ENCODE peak calls at places on chromosomes 7 and 10, in eight cellular contexts. One of them, this sample, is unnamed. For H3K4me1, the result is how much of the 10 kb centered on the place peaks cover.

GRCh38 chr7:100682228-100682741 is 8.7 kb downstream of the GNB2 start:
- DNase-seq in stomach: no peak
- DNase-seq in adrenal gland: peak
- DNase-seq in naive thymus-derived CD4-positive, alpha-beta T cell: no peak
- DNase-seq in gastrocnemius medialis: no peak
- DNase-seq in mucosa of descending colon: peak
- DNase-seq in thoracic aorta: no peak
- DNase-seq in uterus: peak
- DNase-seq in this sample: no peak

GRCh38 chr7:98702021-98702420 is 84.9 kb downstream of the NPTX2 start:
- DNase-seq in stomach: no peak
- DNase-seq in adrenal gland: no peak
- DNase-seq in naive thymus-derived CD4-positive, alpha-beta T cell: no peak
- DNase-seq in gastrocnemius medialis: no peak
- DNase-seq in mucosa of descending colon: no peak
- DNase-seq in thoracic aorta: no peak
- DNase-seq in uterus: no peak
- DNase-seq in this sample: no peak

GRCh38 chr7:74190259-74190658 is 16.1 kb downstream of the EIF4H start:
- DNase-seq in stomach: no peak
- DNase-seq in adrenal gland: no peak
- DNase-seq in naive thymus-derived CD4-positive, alpha-beta T cell: no peak
- DNase-seq in gastrocnemius medialis: no peak
- DNase-seq in mucosa of descending colon: no peak
- DNase-seq in thoracic aorta: no peak
- DNase-seq in uterus: no peak
- DNase-seq in this sample: no peak

GRCh38 chr10:62224606-62225005 is 44.0 kb downstream of the RTKN2 start:
- DNase-seq in stomach: no peak
- DNase-seq in adrenal gland: no peak
- DNase-seq in naive thymus-derived CD4-positive, alpha-beta T cell: no peak
- DNase-seq in gastrocnemius medialis: no peak
- DNase-seq in mucosa of descending colon: no peak
- DNase-seq in thoracic aorta: no peak
- DNase-seq in uterus: no peak
- DNase-seq in this sample: peak

GRCh38 chr10:24952146-24952700 is at the start of gene PRTFDC1:
- DNase-seq in stomach: peak
- DNase-seq in adrenal gland: peak
- DNase-seq in naive thymus-derived CD4-positive, alpha-beta T cell: peak
- DNase-seq in gastrocnemius medialis: no peak
- DNase-seq in mucosa of descending colon: peak
- DNase-seq in thoracic aorta: no peak
- DNase-seq in uterus: peak
- DNase-seq in this sample: no peak

GRCh38 chr7:30048582-30048981 is 20.4 kb downstream of the PLEKHA8 start:
- DNase-seq in stomach: no peak
- DNase-seq in adrenal gland: no peak
- DNase-seq in naive thymus-derived CD4-positive, alpha-beta T cell: no peak
- DNase-seq in gastrocnemius medialis: no peak
- DNase-seq in mucosa of descending colon: no peak
- DNase-seq in thoracic aorta: no peak
- DNase-seq in uterus: no peak
- DNase-seq in this sample: no peak

GRCh38 chr10:5937016-5937415 is 40.3 kb downstream of the IL15RA start:
- DNase-seq in stomach: no peak
- DNase-seq in adrenal gland: no peak
- DNase-seq in naive thymus-derived CD4-positive, alpha-beta T cell: no peak
- DNase-seq in gastrocnemius medialis: no peak
- DNase-seq in mucosa of descending colon: no peak
- DNase-seq in thoracic aorta: no peak
- DNase-seq in uterus: no peak
- DNase-seq in this sample: no peak

GRCh38 chr7:64494912-64495461 is 67.9 kb downstream of the ZNF680 start:
- DNase-seq in stomach: no peak
- DNase-seq in adrenal gland: no peak
- DNase-seq in naive thymus-derived CD4-positive, alpha-beta T cell: no peak
- DNase-seq in gastrocnemius medialis: no peak
- DNase-seq in mucosa of descending colon: no peak
- DNase-seq in thoracic aorta: no peak
- DNase-seq in uterus: no peak
- DNase-seq in this sample: no peak

GRCh38 chr7:135617781-135618180 is 44.5 kb upstream of the STMP1 start:
- DNase-seq in stomach: no peak
- DNase-seq in adrenal gland: no peak
- DNase-seq in naive thymus-derived CD4-positive, alpha-beta T cell: no peak
- DNase-seq in gastrocnemius medialis: no peak
- DNase-seq in mucosa of descending colon: no peak
- DNase-seq in thoracic aorta: no peak
- DNase-seq in uterus: no peak
- DNase-seq in this sample: no peak

GRCh38 chr7:29453022-29453421 is 110.6 kb upstream of the PRR15 start:
- DNase-seq in stomach: no peak
- DNase-seq in adrenal gland: no peak
- DNase-seq in naive thymus-derived CD4-positive, alpha-beta T cell: no peak
- DNase-seq in gastrocnemius medialis: no peak
- DNase-seq in mucosa of descending colon: no peak
- DNase-seq in thoracic aorta: no peak
- DNase-seq in uterus: no peak
- DNase-seq in this sample: no peak

GRCh38 chr7:873367-874002 is 2.9 kb upstream of the GET4 start:
- DNase-seq in stomach: peak
- DNase-seq in adrenal gland: peak
- DNase-seq in naive thymus-derived CD4-positive, alpha-beta T cell: peak
- DNase-seq in gastrocnemius medialis: peak
- DNase-seq in mucosa of descending colon: peak
- DNase-seq in thoracic aorta: peak
- DNase-seq in uterus: peak
- DNase-seq in this sample: peak

GRCh38 chr7:37594602-37595001 is 89.0 kb upstream of the GPR141 start:
- DNase-seq in stomach: no peak
- DNase-seq in adrenal gland: no peak
- DNase-seq in naive thymus-derived CD4-positive, alpha-beta T cell: no peak
- DNase-seq in gastrocnemius medialis: no peak
- DNase-seq in mucosa of descending colon: no peak
- DNase-seq in thoracic aorta: no peak
- DNase-seq in uterus: no peak
- DNase-seq in this sample: no peak
- H3K4me1 ChIP-seq in stomach: under half
- H3K4me1 ChIP-seq in adrenal gland: under half
- H3K4me1 ChIP-seq in naive thymus-derived CD4-positive, alpha-beta T cell: under half
- H3K4me1 ChIP-seq in gastrocnemius medialis: under half
- H3K4me1 ChIP-seq in mucosa of descending colon: under half
- H3K4me1 ChIP-seq in thoracic aorta: under half
- H3K4me1 ChIP-seq in uterus: under half
- H3K4me1 ChIP-seq in this sample: under half

DNA sequence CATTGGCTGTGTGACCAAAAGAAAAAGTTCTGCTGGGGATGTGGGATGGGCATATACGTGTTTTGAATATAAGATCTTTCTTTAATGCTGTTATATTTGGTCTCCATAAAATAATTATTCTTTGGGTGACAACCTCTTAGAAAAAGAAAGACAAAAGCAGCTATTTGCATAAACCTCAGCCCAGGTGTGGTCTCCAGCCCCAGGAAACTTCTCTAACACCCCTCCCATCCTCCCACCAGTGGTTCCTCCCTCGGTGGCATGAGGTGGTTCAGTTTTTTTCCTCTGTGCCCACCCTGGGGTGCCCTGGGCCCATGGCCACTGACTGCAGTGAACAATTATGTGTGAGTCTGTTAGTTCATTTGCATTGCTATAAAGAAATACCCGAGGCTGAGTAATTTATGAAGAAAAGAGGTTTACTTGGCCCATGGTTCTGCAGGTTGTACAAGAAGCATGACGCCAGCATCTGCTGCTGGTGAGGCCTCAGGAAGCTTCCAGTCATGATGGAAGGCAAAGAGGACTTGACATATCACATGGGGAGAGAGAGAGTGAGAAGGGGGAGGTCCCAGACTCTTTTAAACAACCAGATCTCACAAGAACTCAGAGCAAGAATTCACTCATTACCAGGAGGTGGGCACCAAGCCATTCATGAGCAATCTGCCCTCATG is 165.9 kb downstream of the CUX1 start:
- DNase-seq in stomach: no peak
- DNase-seq in adrenal gland: no peak
- DNase-seq in naive thymus-derived CD4-positive, alpha-beta T cell: no peak
- DNase-seq in gastrocnemius medialis: no peak
- DNase-seq in mucosa of descending colon: no peak
- DNase-seq in thoracic aorta: no peak
- DNase-seq in uterus: no peak
- DNase-seq in this sample: no peak
- H3K4me1 ChIP-seq in stomach: under half
- H3K4me1 ChIP-seq in adrenal gland: under half
- H3K4me1 ChIP-seq in naive thymus-derived CD4-positive, alpha-beta T cell: under half
- H3K4me1 ChIP-seq in gastrocnemius medialis: under half
- H3K4me1 ChIP-seq in mucosa of descending colon: under half
- H3K4me1 ChIP-seq in thoracic aorta: under half
- H3K4me1 ChIP-seq in uterus: under half
- H3K4me1 ChIP-seq in this sample: under half

GRCh38 chr7:44258865-44259546 is 58.2 kb downstream of the YKT6 start:
- DNase-seq in stomach: no peak
- DNase-seq in adrenal gland: no peak
- DNase-seq in naive thymus-derived CD4-positive, alpha-beta T cell: no peak
- DNase-seq in gastrocnemius medialis: peak
- DNase-seq in mucosa of descending colon: no peak
- DNase-seq in thoracic aorta: no peak
- DNase-seq in uterus: no peak
- DNase-seq in this sample: no peak

GRCh38 chr7:44257618-44258422 is 57.0 kb downstream of the YKT6 start:
- DNase-seq in stomach: peak
- DNase-seq in adrenal gland: peak
- DNase-seq in naive thymus-derived CD4-positive, alpha-beta T cell: peak
- DNase-seq in gastrocnemius medialis: peak
- DNase-seq in mucosa of descending colon: peak
- DNase-seq in thoracic aorta: peak
- DNase-seq in uterus: peak
- DNase-seq in this sample: peak

GRCh38 chr7:44256459-44256858 is 55.7 kb downstream of the YKT6 start:
- DNase-seq in stomach: no peak
- DNase-seq in adrenal gland: no peak
- DNase-seq in naive thymus-derived CD4-positive, alpha-beta T cell: no peak
- DNase-seq in gastrocnemius medialis: no peak
- DNase-seq in mucosa of descending colon: no peak
- DNase-seq in thoracic aorta: no peak
- DNase-seq in uterus: no peak
- DNase-seq in this sample: no peak

GRCh38 chr7:44258423-44258760 is 57.6 kb downstream of the YKT6 start:
- DNase-seq in stomach: no peak
- DNase-seq in adrenal gland: no peak
- DNase-seq in naive thymus-derived CD4-positive, alpha-beta T cell: no peak
- DNase-seq in gastrocnemius medialis: no peak
- DNase-seq in mucosa of descending colon: no peak
- DNase-seq in thoracic aorta: no peak
- DNase-seq in uterus: no peak
- DNase-seq in this sample: no peak

GRCh38 chr7:44257213-44257612 is 56.4 kb downstream of the YKT6 start:
- DNase-seq in stomach: no peak
- DNase-seq in adrenal gland: no peak
- DNase-seq in naive thymus-derived CD4-positive, alpha-beta T cell: no peak
- DNase-seq in gastrocnemius medialis: no peak
- DNase-seq in mucosa of descending colon: no peak
- DNase-seq in thoracic aorta: no peak
- DNase-seq in uterus: no peak
- DNase-seq in this sample: no peak
- H3K4me1 ChIP-seq in stomach: under half
- H3K4me1 ChIP-seq in adrenal gland: under half
- H3K4me1 ChIP-seq in naive thymus-derived CD4-positive, alpha-beta T cell: under half
- H3K4me1 ChIP-seq in gastrocnemius medialis: half or more
- H3K4me1 ChIP-seq in mucosa of descending colon: under half
- H3K4me1 ChIP-seq in thoracic aorta: under half
- H3K4me1 ChIP-seq in uterus: under half
- H3K4me1 ChIP-seq in this sample: under half

GRCh38 chr10:29604291-29604825 is 30.4 kb downstream of the SVIL start:
- DNase-seq in stomach: no peak
- DNase-seq in adrenal gland: no peak
- DNase-seq in naive thymus-derived CD4-positive, alpha-beta T cell: no peak
- DNase-seq in gastrocnemius medialis: no peak
- DNase-seq in mucosa of descending colon: no peak
- DNase-seq in thoracic aorta: no peak
- DNase-seq in uterus: no peak
- DNase-seq in this sample: no peak
- H3K4me1 ChIP-seq in stomach: under half
- H3K4me1 ChIP-seq in adrenal gland: under half
- H3K4me1 ChIP-seq in naive thymus-derived CD4-positive, alpha-beta T cell: under half
- H3K4me1 ChIP-seq in gastrocnemius medialis: half or more
- H3K4me1 ChIP-seq in mucosa of descending colon: under half
- H3K4me1 ChIP-seq in thoracic aorta: under half
- H3K4me1 ChIP-seq in uterus: under half
- H3K4me1 ChIP-seq in this sample: under half